ENCODE peak calls at places on chromosomes 11 and 22, in ten cellular contexts. M is A673; B is GM12865; G is HFF-Myc; I is stimulated activated CD4-positive, alpha-beta T cell treated with anti-CD3 and anti-CD28 coated beads, Interleukin-1b, Interleukin-23, amount 100 ng/mL, for 24 hours; S is stimulated activated CD8-positive, alpha-beta memory T cell treated with anti-CD3 and anti-CD28 coated beads, Interleukin-2, amount 100 ng/mL, for 1 hour; D is non-pigmented ciliary epithelial cell; U is activated CD4-positive, alpha-beta memory T cell treated with anti-CD3 and anti-CD28 coated beads for 36 hours; P is Kasumi-1; H is NCI-H446 treated with DMSO at 0.1 percent for 48 hours. C is an unnamed sample.

GRCh38 chr11:96197801-96198465 is 145.1 kb downstream of the MAML2 start:
- DNase-seq in M (no peak), B (peak; percentile 69), G (no peak), I (no peak), S (no peak), D (no peak), U (no peak), P (no peak), H (no peak), C (no peak)

GRCh38 chr11:117583063-117583801 is 213.8 kb downstream of the DSCAML1 start:
- DNase-seq in M (no peak), B (no peak), G (no peak), I (no peak), S (no peak), D (no peak), U (no peak), P (no peak), H (peak; percentile 30), C (no peak)

GRCh38 chr11:22879615-22880014 is 19.3 kb upstream of the CCDC179 start:
- DNase-seq in M (no peak), B (no peak), G (no peak), I (no peak), S (no peak), D (no peak), U (no peak), P (no peak), H (no peak), C (no peak)

GRCh38 chr11:115153135-115153534 is 351.1 kb downstream of the CADM1 start:
- DNase-seq in M (no peak), B (no peak), G (no peak), I (no peak), S (no peak), D (no peak), U (no peak), P (no peak), H (no peak), C (no peak)

GRCh38 chr11:3609416-3610265 is 32.2 kb downstream of the ART5 start:
- DNase-seq in M (peak; percentile 45), B (peak; percentile 46), G (peak; percentile 26), I (peak; percentile 8), S (no peak), D (peak; percentile 8), U (peak; percentile 17), P (peak; percentile 61), H (no peak), C (peak; percentile 10)

GRCh38 chr11:133541331-133542095 is 9.2 kb upstream of the OPCML start:
- DNase-seq in M (peak; percentile 6), B (no peak), G (no peak), I (no peak), S (no peak), D (no peak), U (no peak), P (no peak), H (no peak), C (no peak)

GRCh38 chr22:31532060-31532459 is 35.7 kb downstream of the SFI1 start:
- DNase-seq in M (no peak), B (no peak), G (no peak), I (no peak), S (no peak), D (no peak), U (no peak), P (no peak), H (no peak), C (no peak)

GRCh38 chr11:20275987-20276660 is 87.4 kb upstream of the HTATIP2 start:
- DNase-seq in M (no peak), B (no peak), G (no peak), I (no peak), S (no peak), D (no peak), U (no peak), P (no peak), H (no peak), C (no peak)

GRCh38 chr11:47359162-47359561 is 6.7 kb upstream of the MYBPC3 start:
- DNase-seq in M (no peak), B (no peak), G (no peak), I (no peak), S (no peak), D (no peak), U (no peak), P (no peak), H (no peak), C (no peak)

C was measured in smooth muscle cell of the brain vasculature.